ENCODE peak calls at places on chromosomes 16 and 17, in six cellular contexts. X is tibial nerve, F is A549, A is MCF 10A, Y is fibroblast of mammary gland, L is AG10803. V is an unnamed sample.

GRCh38 chr16:81630632-81631026 is 148.5 kb upstream of the PLCG2 start:
- DNase-seq in L (no peak), A (no peak), X (no peak), F (no peak), Y (no peak), V (no peak)

GRCh38 chr16:11493531-11493929 is 93.2 kb downstream of the LITAF start:
- DNase-seq in L (no peak), F (no peak), Y (no peak), A (no peak), X (no peak), V (no peak)

GRCh38 chr16:88331989-88332920 is 50.5 kb upstream of the ZNF469 start:
- DNase-seq in X (peak), F (peak), L (peak), Y (peak), A (peak), V (peak)

GRCh38 chr16:23691483-23692189 is 12.9 kb downstream of the PLK1 start:
- DNase-seq in X (no peak), Y (peak), L (peak), A (peak), F (peak), V (no peak)

GRCh38 chr17:6753565-6753964 is 2.3 kb upstream of the XAF1 start:
- DNase-seq in Y (no peak), F (no peak), L (no peak), X (no peak), A (no peak), V (no peak)

GRCh38 chr16:58020628-58021521 is 4.7 kb upstream of the MMP15 start:
- DNase-seq in Y (peak), X (peak), A (peak), F (peak), L (peak), V (peak)

GRCh38 chr17:79949646-79950292 is 85.9 kb downstream of the TBC1D16 start:
- DNase-seq in Y (no peak), A (no peak), L (no peak), X (no peak), F (no peak), V (no peak)

GRCh38 chr16:86946396-86946795 is 368.0 kb downstream of the FOXL1 start:
- DNase-seq in Y (no peak), L (peak), F (peak), X (no peak), A (no peak), V (no peak)

GRCh38 chr17:78924481-78925151 is 571 bp downstream of the TIMP2 start:
- DNase-seq in A (no peak), X (no peak), L (peak), F (no peak), Y (no peak), V (no peak)

GRCh38 chr17:8005951-8006730 is 3.7 kb downstream of the GUCY2D start:
- DNase-seq in Y (no peak), X (no peak), A (no peak), L (no peak), F (peak), V (no peak)

GRCh38 chr17:47978324-47978723 is 7.4 kb downstream of the CDK5RAP3 start:
- DNase-seq in X (peak), A (peak), L (peak), Y (peak), F (peak), V (peak)

GRCh38 chr17:17156511-17156910 is 49.6 kb downstream of the PLD6 start:
- DNase-seq in X (no peak), A (no peak), F (no peak), Y (peak), L (peak), V (no peak)

GRCh38 chr17:15451681-15452080 is 15.7 kb downstream of the CDRT4 start:
- DNase-seq in F (no peak), A (no peak), X (no peak), Y (no peak), L (no peak), V (no peak)

GRCh38 chr16:57519796-57520360 is 16.5 kb downstream of the CCDC102A start:
- DNase-seq in Y (peak), X (peak), L (peak), F (peak), A (peak), V (peak)

GRCh38 chr17:48646183-48647102 is 20.3 kb upstream of the HOXB9 start:
- DNase-seq in L (peak), A (no peak), F (peak), Y (no peak), X (no peak), V (no peak)

DNA sequence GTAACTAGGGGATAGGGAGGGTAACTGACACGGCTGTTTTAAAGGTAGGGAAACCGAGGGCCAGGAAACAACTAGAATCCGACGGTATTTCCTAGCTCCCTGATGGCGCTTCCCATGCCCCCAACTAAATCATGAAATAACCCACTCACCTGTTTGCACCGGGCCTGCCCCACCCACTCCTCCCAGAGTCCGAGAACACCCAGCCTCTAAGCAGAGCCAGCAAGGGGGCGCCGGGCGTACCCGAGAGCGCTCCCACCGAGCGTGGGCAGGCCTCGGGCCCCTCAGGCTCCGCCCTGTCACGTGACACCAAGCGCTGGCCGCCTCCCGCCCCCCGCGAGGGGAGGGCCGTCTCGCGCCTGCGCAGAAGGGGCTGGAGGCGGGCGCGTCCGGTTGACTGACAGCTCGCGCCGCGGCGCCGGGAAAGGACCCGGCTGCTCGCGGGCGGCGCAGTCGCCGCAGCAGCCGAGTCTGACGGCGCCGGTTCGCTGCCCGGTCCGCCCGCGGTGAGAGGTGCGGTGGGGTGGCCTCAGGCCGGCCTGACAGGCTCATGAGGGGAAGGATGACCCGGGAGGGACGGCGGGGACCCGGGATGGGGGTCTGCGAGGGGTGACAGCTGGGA is at the start of gene KIAA0513:
- DNase-seq in F (peak), Y (peak), L (peak), X (peak), A (peak), V (peak)
- TF ChIP-seq CTCF in F (no peak), Y (no peak), L (peak), X (peak), A (no peak), V (no peak)

DNA sequence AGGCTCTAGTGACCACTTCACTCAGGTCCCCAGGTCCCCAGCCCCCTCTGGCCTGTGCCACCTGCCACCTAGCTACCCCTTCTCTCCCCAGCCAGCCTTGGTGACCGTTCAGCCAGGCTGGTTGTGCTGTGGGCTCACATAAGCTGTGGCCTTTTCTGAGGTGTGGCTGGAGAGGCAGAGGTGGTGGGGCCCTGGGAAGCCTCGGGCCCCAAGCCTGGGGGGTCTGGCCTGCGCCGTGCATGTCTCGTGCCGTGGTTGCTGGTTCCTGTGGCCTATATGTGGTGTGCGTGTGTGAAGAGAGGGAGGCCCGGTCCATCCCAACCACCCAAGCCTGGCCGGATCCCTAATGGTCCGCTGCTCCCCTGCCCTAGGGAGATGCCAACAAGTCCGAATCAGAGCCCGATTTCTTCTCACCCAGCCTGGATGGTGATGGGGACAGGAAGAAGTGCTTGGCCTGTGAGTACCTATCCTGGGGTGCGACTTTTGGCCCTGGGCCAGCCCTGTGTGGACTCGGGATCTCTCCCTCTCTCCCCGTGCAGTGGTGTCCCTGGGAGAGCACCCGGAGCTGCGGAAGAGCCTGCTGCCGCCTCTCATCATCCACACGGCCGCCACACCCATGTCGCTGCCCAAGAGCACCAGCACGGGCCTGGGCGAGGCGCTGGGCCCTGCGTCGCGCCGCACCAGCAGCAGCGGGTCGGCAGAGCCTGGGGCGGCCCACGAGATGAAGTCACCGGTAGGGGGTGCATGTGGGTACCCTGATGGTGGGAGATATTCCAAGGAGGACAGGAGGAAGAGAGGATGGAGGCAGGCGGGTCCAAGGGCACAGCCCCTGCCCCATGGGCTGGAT is 35.9 kb downstream of the CACNA1G start:
- DNase-seq in X (no peak), A (no peak), L (no peak), Y (no peak), F (no peak), V (no peak)
- TF ChIP-seq CTCF in X (no peak), A (no peak), L (no peak), Y (peak), F (no peak), V (no peak)

GRCh38 chr17:76736349-76737081 is 616 bp downstream of the SRSF2 start:
- DNase-seq in X (peak), A (peak), Y (peak), L (peak), F (peak), V (no peak)
- TF ChIP-seq CTCF in X (peak), A (peak), Y (no peak), L (peak), F (no peak), V (no peak)

DNA sequence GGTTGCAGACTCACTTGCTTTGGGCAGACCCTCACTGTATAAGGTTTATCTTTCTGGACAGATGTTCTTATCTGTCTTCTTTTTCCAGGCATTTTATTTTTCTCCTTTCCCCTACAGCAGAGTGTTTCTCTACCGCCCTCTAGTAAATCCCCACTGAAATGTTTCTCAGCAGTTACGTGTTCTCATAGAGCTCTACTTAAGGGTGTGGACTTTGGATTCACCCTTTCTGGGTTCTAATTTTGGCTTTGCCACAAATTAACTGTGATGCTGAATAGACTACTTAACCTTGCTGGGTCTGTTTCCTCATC is 2.0 kb downstream of the ADAT1 start:
- DNase-seq in L (peak), Y (peak), X (no peak), F (peak), A (peak), V (no peak)
- TF ChIP-seq CTCF in L (peak), Y (peak), X (no peak), F (peak), A (peak), V (no peak)

GRCh38 chr17:63333869-63334268 is 112.2 kb downstream of the CYB561 start:
- DNase-seq in A (no peak), Y (no peak), L (no peak), F (no peak), X (no peak), V (no peak)

GRCh38 chr17:63338272-63338671 is 107.8 kb downstream of the CYB561 start:
- DNase-seq in A (no peak), Y (peak), L (peak), F (no peak), X (no peak), V (no peak)

GRCh38 chr17:63332286-63332685 is 113.8 kb downstream of the CYB561 start:
- DNase-seq in Y (peak), F (no peak), A (peak), X (no peak), L (peak), V (no peak)

GRCh38 chr17:63337579-63337978 is 108.5 kb downstream of the CYB561 start:
- DNase-seq in L (no peak), A (peak), X (no peak), Y (peak), F (no peak), V (no peak)

DNA sequence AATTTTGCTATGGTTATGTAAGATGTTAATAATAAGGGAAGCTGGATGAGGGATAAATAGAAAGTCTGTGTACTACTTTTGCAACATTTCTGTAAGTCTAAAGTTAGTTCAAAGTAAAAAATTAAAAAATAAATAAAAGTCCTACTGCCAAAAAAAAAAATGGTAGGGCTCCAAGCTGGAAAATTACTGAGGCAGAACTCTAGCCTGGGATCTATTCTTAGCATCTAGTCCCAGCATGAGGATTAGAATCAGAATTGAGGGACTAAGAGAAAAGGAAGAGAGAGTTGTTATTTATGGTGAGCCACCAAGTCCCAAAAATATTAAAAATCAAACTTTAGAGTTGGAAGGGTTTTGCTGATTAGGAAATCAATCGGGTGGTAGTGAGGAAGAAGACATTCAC is 110.3 kb downstream of the CYB561 start:
- DNase-seq in X (no peak), Y (no peak), A (no peak), F (no peak), L (no peak), V (no peak)
- TF ChIP-seq CTCF in X (no peak), Y (no peak), A (no peak), F (no peak), L (no peak), V (no peak)

GRCh38 chr17:61314368-61315078 is 85.1 kb upstream of the TBX2 start:
- DNase-seq in L (peak), F (no peak), X (peak), Y (peak), A (peak), V (no peak)
- TF ChIP-seq CTCF in L (peak), F (no peak), X (no peak), Y (peak), A (no peak), V (no peak)